ENCODE peak calls at places on chromosomes 16 and 17, in five cellular contexts. F is K562, I is GM12878, E is A549, D is HepG2. V is an unnamed sample. For H3K4me1, the result is how much of the 10 kb centered on the place peaks cover.

GRCh38 chr16:27310576-27311448 is 3.0 kb upstream of the IL4R start:
- DNase-seq in F (no peak), I (no peak), E (no peak), D (no peak), V (no peak)

GRCh38 chr17:33725675-33726271 is 432.7 kb upstream of the ASIC2 start:
- DNase-seq in F (peak), I (no peak), E (peak), D (peak), V (peak)

GRCh38 chr16:57640185-57640584 is 11.8 kb downstream of the ADGRG1 start:
- DNase-seq in F (no peak), I (no peak), E (no peak), D (no peak), V (no peak)

GRCh38 chr17:27244481-27245223 is 49.3 kb upstream of the WSB1 start:
- DNase-seq in F (no peak), I (no peak), E (no peak), D (peak), V (peak)

GRCh38 chr17:75996665-75997590 is 3.7 kb upstream of the CDK3 start:
- DNase-seq in F (no peak), I (peak), E (no peak), D (peak), V (no peak)

GRCh38 chr17:82338858-82339633 is 5.5 kb upstream of the SECTM1 start:
- DNase-seq in F (peak), I (no peak), E (peak), D (no peak), V (peak)

GRCh38 chr17:51860934-51861561 is 297.5 kb downstream of the CA10 start:
- DNase-seq in F (peak), I (no peak), E (peak), D (peak), V (peak)

GRCh38 chr16:80924372-80924978 is 82.2 kb downstream of the CMC2 start:
- DNase-seq in F (peak), I (no peak), E (peak), D (peak), V (peak)

GRCh38 chr17:49783051-49783715 is 5.3 kb upstream of the KAT7 start:
- DNase-seq in F (no peak), I (no peak), E (no peak), D (no peak), V (no peak)

GRCh38 chr16:35560637-35560984 is 2101.2 kb downstream of the TP53TG3F start:
- DNase-seq in F (no peak), I (no peak), E (no peak), D (no peak), V (no peak)

GRCh38 chr17:27379863-27380533 is 76.2 kb upstream of the KSR1 start:
- DNase-seq in F (peak), I (no peak), E (no peak), D (no peak), V (peak)

GRCh38 chr17:53633856-53634255 is 188.9 kb upstream of the KIF2B start:
- DNase-seq in F (no peak), I (no peak), E (no peak), D (no peak), V (peak)

GRCh38 chr17:35900693-35901487 is 20.7 kb upstream of the CCL5 start:
- DNase-seq in F (no peak), I (no peak), E (no peak), D (no peak), V (no peak)

GRCh38 chr17:83078378-83079339 is 750 bp upstream of the METRNL start:
- DNase-seq in F (peak), I (no peak), E (no peak), D (no peak), V (no peak)

GRCh38 chr16:19094542-19095365 is 19.0 kb upstream of the ITPRIPL2 start:
- DNase-seq in F (peak), I (no peak), E (no peak), D (peak), V (peak)

DNA sequence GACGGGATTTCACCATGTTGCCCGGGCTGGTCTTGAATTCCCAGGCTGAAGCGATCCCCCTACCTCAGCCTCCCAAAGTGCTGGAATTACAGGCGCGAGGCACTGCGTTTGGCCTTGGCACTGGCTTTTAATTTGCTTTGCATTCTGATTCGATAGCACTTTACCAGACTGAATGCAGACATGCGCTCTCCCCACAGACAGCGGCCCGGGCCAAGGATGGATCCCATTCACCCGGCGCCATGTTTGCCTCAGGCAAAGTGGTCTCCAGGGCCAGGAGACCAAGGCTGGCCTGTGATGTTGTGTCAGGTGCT is 41.7 kb downstream of the DHRS7B start:
- DNase-seq in F (no peak), I (no peak), E (no peak), D (no peak), V (no peak)
- H3K4me1 ChIP-seq in F (under half), I (under half), E (under half), D (under half), V (under half)

GRCh38 chr17:64024781-64025731 is 4.6 kb upstream of the ICAM2 start:
- DNase-seq in F (no peak), I (no peak), E (no peak), D (no peak), V (no peak)
- TF ChIP-seq JUNB in F (no peak), I (no peak), E (no peak), D (no peak), V (no peak)

GRCh38 chr16:53059672-53060071 is 4.9 kb downstream of the CHD9 start:
- DNase-seq in F (no peak), I (no peak), E (no peak), D (no peak), V (no peak)
- H3K4me1 ChIP-seq in F (under half), I (half or more), E (under half), D (half or more), V (under half)

GRCh38 chr16:77327717-77328116 is 107.1 kb downstream of the ADAMTS18 start:
- DNase-seq in F (no peak), I (no peak), E (no peak), D (no peak), V (no peak)

GRCh38 chr16:77335652-77336234 is 99.1 kb downstream of the ADAMTS18 start:
- DNase-seq in F (no peak), I (no peak), E (no peak), D (no peak), V (peak)

GRCh38 chr16:77332792-77333191 is 102.0 kb downstream of the ADAMTS18 start:
- DNase-seq in F (no peak), I (no peak), E (no peak), D (no peak), V (no peak)

GRCh38 chr16:77330332-77331043 is 104.3 kb downstream of the ADAMTS18 start:
- DNase-seq in F (no peak), I (no peak), E (no peak), D (no peak), V (no peak)

GRCh38 chr16:77331802-77332586 is 102.8 kb downstream of the ADAMTS18 start:
- DNase-seq in F (no peak), I (no peak), E (no peak), D (no peak), V (no peak)
- TF ChIP-seq JUNB in F (no peak), I (no peak), E (no peak), D (no peak), V (no peak)

GRCh38 chr17:4513113-4514032 is 14.7 kb downstream of the SPNS2 start:
- DNase-seq in F (no peak), I (no peak), E (no peak), D (no peak), V (no peak)

GRCh38 chr17:4514779-4515178 is 16.1 kb downstream of the SPNS2 start:
- DNase-seq in F (no peak), I (no peak), E (no peak), D (no peak), V (no peak)

GRCh38 chr17:4512156-4513112 is 13.8 kb downstream of the SPNS2 start:
- DNase-seq in F (no peak), I (no peak), E (no peak), D (no peak), V (no peak)

GRCh38 chr17:4515501-4515900 is 16.8 kb downstream of the SPNS2 start:
- DNase-seq in F (no peak), I (no peak), E (no peak), D (no peak), V (no peak)

GRCh38 chr17:4514206-4514605 is 15.5 kb downstream of the SPNS2 start:
- DNase-seq in F (no peak), I (no peak), E (no peak), D (no peak), V (peak)
- H3K4me1 ChIP-seq in F (under half), I (under half), E (under half), D (under half), V (under half)

DNA sequence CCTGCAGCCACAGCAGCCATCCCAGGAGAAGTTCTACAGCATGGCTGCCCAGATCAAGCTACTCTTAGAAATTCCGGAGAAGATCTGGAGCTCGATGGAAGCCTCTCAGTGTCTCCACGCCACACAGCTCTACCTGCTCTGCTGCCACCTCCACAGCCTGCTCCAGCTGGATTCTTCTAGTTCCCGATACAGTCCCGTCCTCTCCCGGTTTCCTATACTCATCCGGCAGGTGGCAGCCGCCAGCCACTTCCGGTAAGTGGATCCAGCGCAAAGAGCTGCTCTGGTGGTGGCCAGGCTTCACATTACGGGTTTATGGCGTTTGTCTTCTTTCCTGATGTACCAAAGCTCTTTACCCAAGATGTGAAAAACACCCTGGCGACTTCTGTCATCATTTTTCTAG is 3.6 kb downstream of the COG1 start:
- DNase-seq in F (no peak), I (no peak), E (peak), D (no peak), V (peak)
- TF ChIP-seq JUNB in F (no peak), I (no peak), E (no peak), D (no peak), V (no peak)

DNA sequence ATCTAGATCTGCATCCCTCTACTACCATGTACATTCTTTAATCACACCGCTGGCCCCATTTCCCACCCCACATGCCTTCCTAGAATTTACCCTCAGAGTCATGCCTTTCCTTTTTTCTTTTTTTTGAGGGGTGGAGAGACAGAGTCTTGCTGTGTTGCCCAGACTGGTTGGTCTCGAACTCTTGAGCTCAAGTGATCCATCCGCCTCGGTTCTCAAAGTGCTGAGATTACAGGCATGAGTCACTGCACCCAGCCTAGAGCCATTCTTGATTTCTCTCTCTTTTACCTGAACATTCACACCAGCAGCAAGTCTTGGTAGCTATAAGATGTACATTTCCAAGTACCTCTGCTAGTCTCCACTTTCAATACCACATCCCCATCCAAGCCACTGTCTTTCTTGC is 2.1 kb downstream of the PAGR1 start:
- DNase-seq in F (no peak), I (no peak), E (no peak), D (no peak), V (no peak)
- H3K4me1 ChIP-seq in F (half or more), I (under half), E (under half), D (half or more), V (under half)